ENCODE peak calls at places on chromosome 1, in five cellular contexts. One of them, this sample, is unnamed.

GRCh38 chr1:151990856-151991198 is 2.8 kb downstream of the S100A10 start:
- DNase-seq in NCI-H510A treated with DMSO at 0.1 percent for 48 hours: peak
- DNase-seq in HS-5: no peak
- DNase-seq in ELR: peak
- DNase-seq in fibroblast of lung: peak
- DNase-seq in this sample: peak

GRCh38 chr1:236114076-236114747 is 28.1 kb upstream of the GPR137B start:
- DNase-seq in NCI-H510A treated with DMSO at 0.1 percent for 48 hours: no peak
- DNase-seq in HS-5: no peak
- DNase-seq in ELR: no peak
- DNase-seq in fibroblast of lung: no peak
- DNase-seq in this sample: no peak

GRCh38 chr1:78146137-78146822 is 100.5 kb downstream of the GIPC2 start:
- DNase-seq in NCI-H510A treated with DMSO at 0.1 percent for 48 hours: no peak
- DNase-seq in HS-5: no peak
- DNase-seq in ELR: no peak
- DNase-seq in fibroblast of lung: no peak
- DNase-seq in this sample: no peak

GRCh38 chr1:109315288-109315687 is 8.5 kb upstream of the MYBPHL start:
- DNase-seq in NCI-H510A treated with DMSO at 0.1 percent for 48 hours: no peak
- DNase-seq in HS-5: no peak
- DNase-seq in ELR: no peak
- DNase-seq in fibroblast of lung: no peak
- DNase-seq in this sample: no peak

GRCh38 chr1:112337028-112337531 is 58.9 kb upstream of the CTTNBP2NL start:
- DNase-seq in NCI-H510A treated with DMSO at 0.1 percent for 48 hours: peak
- DNase-seq in HS-5: no peak
- DNase-seq in ELR: peak
- DNase-seq in fibroblast of lung: peak
- DNase-seq in this sample: peak

GRCh38 chr1:112722601-112723510 is 7.7 kb upstream of the PPM1J start:
- DNase-seq in NCI-H510A treated with DMSO at 0.1 percent for 48 hours: no peak
- DNase-seq in HS-5: no peak
- DNase-seq in ELR: peak
- DNase-seq in fibroblast of lung: peak
- DNase-seq in this sample: peak

GRCh38 chr1:16122916-16123315 is 33.0 kb downstream of the EPHA2 start:
- DNase-seq in NCI-H510A treated with DMSO at 0.1 percent for 48 hours: no peak
- DNase-seq in HS-5: peak
- DNase-seq in ELR: peak
- DNase-seq in fibroblast of lung: peak
- DNase-seq in this sample: peak

GRCh38 chr1:89894210-89894668 is 73.4 kb downstream of the LRRC8D start:
- DNase-seq in NCI-H510A treated with DMSO at 0.1 percent for 48 hours: no peak
- DNase-seq in HS-5: peak
- DNase-seq in ELR: peak
- DNase-seq in fibroblast of lung: peak
- DNase-seq in this sample: peak

GRCh38 chr1:213980906-213981305 is 6.9 kb upstream of the PROX1 start:
- DNase-seq in NCI-H510A treated with DMSO at 0.1 percent for 48 hours: no peak
- DNase-seq in HS-5: no peak
- DNase-seq in ELR: no peak
- DNase-seq in fibroblast of lung: no peak
- DNase-seq in this sample: no peak

GRCh38 chr1:248810727-248811513 is 14.8 kb downstream of the SH3BP5L start:
- DNase-seq in NCI-H510A treated with DMSO at 0.1 percent for 48 hours: no peak
- DNase-seq in HS-5: no peak
- DNase-seq in ELR: no peak
- DNase-seq in fibroblast of lung: peak
- DNase-seq in this sample: peak

GRCh38 chr1:150973826-150974579 is 632 bp downstream of the CERS2 start:
- DNase-seq in NCI-H510A treated with DMSO at 0.1 percent for 48 hours: peak
- DNase-seq in HS-5: no peak
- DNase-seq in ELR: peak
- DNase-seq in fibroblast of lung: no peak
- DNase-seq in this sample: peak

GRCh38 chr1:25773441-25774125 is 26.4 kb upstream of the SELENON start:
- DNase-seq in NCI-H510A treated with DMSO at 0.1 percent for 48 hours: no peak
- DNase-seq in HS-5: no peak
- DNase-seq in ELR: peak
- DNase-seq in fibroblast of lung: no peak
- DNase-seq in this sample: no peak

GRCh38 chr1:78825561-78825960 is 175.9 kb downstream of the IFI44 start:
- DNase-seq in NCI-H510A treated with DMSO at 0.1 percent for 48 hours: no peak
- DNase-seq in HS-5: no peak
- DNase-seq in ELR: peak
- DNase-seq in fibroblast of lung: peak
- DNase-seq in this sample: no peak

GRCh38 chr1:97013904-97014303 is 292.3 kb downstream of the PTBP2 start:
- DNase-seq in NCI-H510A treated with DMSO at 0.1 percent for 48 hours: no peak
- DNase-seq in HS-5: peak
- DNase-seq in ELR: peak
- DNase-seq in fibroblast of lung: peak
- DNase-seq in this sample: no peak

GRCh38 chr1:9078035-9078948 is 8.9 kb upstream of the SLC2A5 start:
- DNase-seq in NCI-H510A treated with DMSO at 0.1 percent for 48 hours: no peak
- DNase-seq in HS-5: peak
- DNase-seq in ELR: peak
- DNase-seq in fibroblast of lung: peak
- DNase-seq in this sample: no peak

GRCh38 chr1:238991730-238992490 is 394.5 kb upstream of the CHRM3 start:
- DNase-seq in NCI-H510A treated with DMSO at 0.1 percent for 48 hours: no peak
- DNase-seq in HS-5: peak
- DNase-seq in ELR: peak
- DNase-seq in fibroblast of lung: no peak
- DNase-seq in this sample: no peak

GRCh38 chr1:41658444-41659158 is 174.1 kb upstream of the EDN2 start:
- DNase-seq in NCI-H510A treated with DMSO at 0.1 percent for 48 hours: no peak
- DNase-seq in HS-5: no peak
- DNase-seq in ELR: no peak
- DNase-seq in fibroblast of lung: no peak
- DNase-seq in this sample: no peak

GRCh38 chr1:19639999-19640362 is 4.1 kb upstream of the NBL1 start:
- DNase-seq in NCI-H510A treated with DMSO at 0.1 percent for 48 hours: peak
- DNase-seq in HS-5: no peak
- DNase-seq in ELR: peak
- DNase-seq in fibroblast of lung: peak
- DNase-seq in this sample: no peak

GRCh38 chr1:5244631-5245285 is 590.3 kb downstream of the AJAP1 start:
- DNase-seq in NCI-H510A treated with DMSO at 0.1 percent for 48 hours: no peak
- DNase-seq in HS-5: no peak
- DNase-seq in ELR: no peak
- DNase-seq in fibroblast of lung: no peak
- DNase-seq in this sample: no peak

GRCh38 chr1:166511754-166512153 is 327.5 kb upstream of the POGK start:
- DNase-seq in NCI-H510A treated with DMSO at 0.1 percent for 48 hours: no peak
- DNase-seq in HS-5: peak
- DNase-seq in ELR: peak
- DNase-seq in fibroblast of lung: no peak
- DNase-seq in this sample: no peak

GRCh38 chr1:200837931-200838571 is 34.7 kb upstream of the GPR25 start:
- DNase-seq in NCI-H510A treated with DMSO at 0.1 percent for 48 hours: peak
- DNase-seq in HS-5: no peak
- DNase-seq in ELR: peak
- DNase-seq in fibroblast of lung: peak
- DNase-seq in this sample: no peak

GRCh38 chr1:53585116-53585515 is 125.9 kb downstream of the DMRTB1 start:
- DNase-seq in NCI-H510A treated with DMSO at 0.1 percent for 48 hours: no peak
- DNase-seq in HS-5: no peak
- DNase-seq in ELR: no peak
- DNase-seq in fibroblast of lung: peak
- DNase-seq in this sample: no peak

GRCh38 chr1:202165267-202165941 is 5.0 kb upstream of the PTPN7 start:
- DNase-seq in NCI-H510A treated with DMSO at 0.1 percent for 48 hours: no peak
- DNase-seq in HS-5: no peak
- DNase-seq in ELR: no peak
- DNase-seq in fibroblast of lung: no peak
- DNase-seq in this sample: no peak

GRCh38 chr1:69585666-69586065 is 17.9 kb downstream of the LRRC7 start:
- DNase-seq in NCI-H510A treated with DMSO at 0.1 percent for 48 hours: no peak
- DNase-seq in HS-5: no peak
- DNase-seq in ELR: no peak
- DNase-seq in fibroblast of lung: peak
- DNase-seq in this sample: no peak

GRCh38 chr1:203612932-203613682 is 13.5 kb upstream of the ATP2B4 start:
- DNase-seq in NCI-H510A treated with DMSO at 0.1 percent for 48 hours: no peak
- DNase-seq in HS-5: no peak
- DNase-seq in ELR: peak
- DNase-seq in fibroblast of lung: no peak
- DNase-seq in this sample: no peak

GRCh38 chr1:21801100-21801499 is 11.0 kb upstream of the LDLRAD2 start:
- DNase-seq in NCI-H510A treated with DMSO at 0.1 percent for 48 hours: no peak
- DNase-seq in HS-5: peak
- DNase-seq in ELR: peak
- DNase-seq in fibroblast of lung: no peak
- DNase-seq in this sample: peak

GRCh38 chr1:227940791-227941241 is 6.9 kb downstream of the WNT9A start:
- DNase-seq in NCI-H510A treated with DMSO at 0.1 percent for 48 hours: no peak
- DNase-seq in HS-5: no peak
- DNase-seq in ELR: no peak
- DNase-seq in fibroblast of lung: no peak
- DNase-seq in this sample: no peak

GRCh38 chr1:119888476-119888875 is 7.8 kb downstream of the ADAM30 start:
- DNase-seq in NCI-H510A treated with DMSO at 0.1 percent for 48 hours: no peak
- DNase-seq in HS-5: no peak
- DNase-seq in ELR: no peak
- DNase-seq in fibroblast of lung: no peak
- DNase-seq in this sample: no peak

GRCh38 chr1:167648978-167649752 is 19.1 kb downstream of the RCSD1 start:
- DNase-seq in NCI-H510A treated with DMSO at 0.1 percent for 48 hours: no peak
- DNase-seq in HS-5: no peak
- DNase-seq in ELR: no peak
- DNase-seq in fibroblast of lung: no peak
- DNase-seq in this sample: no peak

GRCh38 chr1:44086722-44087474 is 31.7 kb upstream of the KLF17 start:
- DNase-seq in NCI-H510A treated with DMSO at 0.1 percent for 48 hours: peak
- DNase-seq in HS-5: no peak
- DNase-seq in ELR: no peak
- DNase-seq in fibroblast of lung: no peak
- DNase-seq in this sample: no peak

GRCh38 chr1:228515200-228515834 is 28.1 kb downstream of the RNF187 start:
- DNase-seq in NCI-H510A treated with DMSO at 0.1 percent for 48 hours: no peak
- DNase-seq in HS-5: peak
- DNase-seq in ELR: peak
- DNase-seq in fibroblast of lung: peak
- DNase-seq in this sample: peak

GRCh38 chr1:185045793-185046441 is 559 bp downstream of the RNF2 start:
- DNase-seq in NCI-H510A treated with DMSO at 0.1 percent for 48 hours: peak
- DNase-seq in HS-5: no peak
- DNase-seq in ELR: peak
- DNase-seq in fibroblast of lung: peak
- DNase-seq in this sample: peak

GRCh38 chr1:203200059-203200553 is 13.6 kb upstream of the CHI3L1 start:
- DNase-seq in NCI-H510A treated with DMSO at 0.1 percent for 48 hours: no peak
- DNase-seq in HS-5: no peak
- DNase-seq in ELR: no peak
- DNase-seq in fibroblast of lung: peak
- DNase-seq in this sample: peak

GRCh38 chr1:174743654-174744561 is 255.8 kb upstream of the CACYBP start:
- DNase-seq in NCI-H510A treated with DMSO at 0.1 percent for 48 hours: peak
- DNase-seq in HS-5: peak
- DNase-seq in ELR: peak
- DNase-seq in fibroblast of lung: peak
- DNase-seq in this sample: peak

GRCh38 chr1:115112496-115113375 is 23.4 kb upstream of the TSPAN2 start:
- DNase-seq in NCI-H510A treated with DMSO at 0.1 percent for 48 hours: peak
- DNase-seq in HS-5: no peak
- DNase-seq in ELR: peak
- DNase-seq in fibroblast of lung: no peak
- DNase-seq in this sample: peak

GRCh38 chr1:11143907-11144306 is 44.2 kb upstream of the EXOSC10 start:
- DNase-seq in NCI-H510A treated with DMSO at 0.1 percent for 48 hours: peak
- DNase-seq in HS-5: no peak
- DNase-seq in ELR: no peak
- DNase-seq in fibroblast of lung: no peak
- DNase-seq in this sample: no peak

This sample was measured in AG08396.